ENCODE peak calls at places on chromosomes 1 and 21, in four cellular contexts. W is kidney, D is PC-3, J is gastrocnemius medialis. Q is an unnamed sample.

GRCh38 chr1:197174818-197175217 is 28.3 kb upstream of the ASPM start:
- DNase-seq in J (no peak), W (no peak), D (no peak), Q (no peak)

GRCh38 chr1:208577381-208577905 is 333.3 kb upstream of the PLXNA2 start:
- DNase-seq in W (no peak), D (no peak), J (no peak), Q (no peak)

GRCh38 chr1:243642936-243643335 is 207.1 kb downstream of the AKT3 start:
- DNase-seq in W (no peak), D (no peak), J (no peak), Q (no peak)

GRCh38 chr21:41722052-41723018 is 44.5 kb downstream of the RIPK4 start:
- DNase-seq in J (no peak), W (no peak), D (no peak), Q (no peak)

GRCh38 chr1:62022348-62022747 is 172.3 kb upstream of the L1TD1 start:
- DNase-seq in J (no peak), D (no peak), W (no peak), Q (no peak)

GRCh38 chr1:175131100-175131499 is 61.5 kb downstream of the KIAA0040 start:
- DNase-seq in W (no peak), J (no peak), D (no peak), Q (no peak)

GRCh38 chr21:25568230-25568629 is 39.1 kb downstream of the MRPL39 start:
- DNase-seq in J (no peak), D (no peak), W (peak), Q (peak)

GRCh38 chr1:147853391-147853790 is 49.2 kb upstream of the GJA8 start:
- DNase-seq in J (no peak), W (no peak), D (peak), Q (no peak)

GRCh38 chr1:23129846-23130245 is 38.8 kb downstream of the LUZP1 start:
- DNase-seq in W (no peak), J (no peak), D (peak), Q (no peak)

GRCh38 chr1:89576016-89576415 is 51.4 kb downstream of the LRRC8B start:
- DNase-seq in D (no peak), W (no peak), J (no peak), Q (no peak)

GRCh38 chr1:221994274-221994698 is 252.4 kb upstream of the DUSP10 start:
- DNase-seq in J (no peak), W (no peak), D (peak), Q (no peak)

GRCh38 chr1:6336946-6337622 is 56.5 kb downstream of the ACOT7 start:
- DNase-seq in J (no peak), D (no peak), W (no peak), Q (no peak)

GRCh38 chr1:147641695-147642592 is 28.4 kb downstream of the ACP6 start:
- DNase-seq in J (peak), W (no peak), D (peak), Q (no peak)

GRCh38 chr1:53381790-53382401 is 54.0 kb upstream of the LRP8 start:
- DNase-seq in J (no peak), D (peak), W (peak), Q (peak)

GRCh38 chr1:41152622-41153044 is 89.5 kb downstream of the SCMH1 start:
- DNase-seq in W (no peak), D (peak), J (no peak), Q (peak)

GRCh38 chr21:33403786-33404571 is 766 bp downstream of the IFNGR2 start:
- DNase-seq in W (peak), D (peak), J (no peak), Q (no peak)

GRCh38 chr1:207896547-207896946 is 14.4 kb downstream of the CD34 start:
- DNase-seq in J (no peak), D (no peak), W (no peak), Q (no peak)

GRCh38 chr1:197423006-197423405 is 155.0 kb downstream of the CRB1 start:
- DNase-seq in D (peak), W (no peak), J (no peak), Q (no peak)

GRCh38 chr1:228344631-228345072 is 62.0 kb downstream of the TRIM11 start:
- DNase-seq in D (peak), J (peak), W (peak), Q (no peak)

GRCh38 chr1:245092638-245092976 is 62.2 kb upstream of the KIF26B start:
- DNase-seq in D (no peak), W (no peak), J (no peak), Q (no peak)

GRCh38 chr1:52424238-52424637 is 19.8 kb downstream of the PRPF38A start:
- DNase-seq in W (no peak), J (no peak), D (no peak), Q (no peak)

GRCh38 chr1:42926235-42926869 is 32.3 kb downstream of the SLC2A1 start:
- DNase-seq in D (no peak), W (no peak), J (no peak), Q (no peak)

GRCh38 chr1:97668945-97669344 is 251.9 kb downstream of the DPYD start:
- DNase-seq in J (no peak), W (no peak), D (peak), Q (no peak)

GRCh38 chr21:40054403-40054802 is 187.2 kb downstream of the PCP4 start:
- DNase-seq in D (peak), W (peak), J (no peak), Q (no peak)

GRCh38 chr1:110743397-110743796 is 68.7 kb upstream of the KCNA3 start:
- DNase-seq in J (no peak), D (no peak), W (no peak), Q (no peak)

GRCh38 chr21:42560517-42561179 is 47.0 kb downstream of the SLC37A1 start:
- DNase-seq in W (peak), D (no peak), J (no peak), Q (no peak)

GRCh38 chr1:195909061-195909460 is 699.2 kb downstream of the KCNT2 start:
- DNase-seq in W (no peak), D (no peak), J (no peak), Q (no peak)

GRCh38 chr1:103788377-103788776 is 38.7 kb downstream of the AMY1C start:
- DNase-seq in W (no peak), J (no peak), D (peak), Q (no peak)

GRCh38 chr1:30111431-30111830 is 612.0 kb downstream of the MATN1 start:
- DNase-seq in W (peak), D (peak), J (no peak), Q (no peak)

GRCh38 chr1:20167126-20167525 is 18.8 kb upstream of the UBXN10 start:
- DNase-seq in W (peak), J (no peak), D (no peak), Q (no peak)

DNA sequence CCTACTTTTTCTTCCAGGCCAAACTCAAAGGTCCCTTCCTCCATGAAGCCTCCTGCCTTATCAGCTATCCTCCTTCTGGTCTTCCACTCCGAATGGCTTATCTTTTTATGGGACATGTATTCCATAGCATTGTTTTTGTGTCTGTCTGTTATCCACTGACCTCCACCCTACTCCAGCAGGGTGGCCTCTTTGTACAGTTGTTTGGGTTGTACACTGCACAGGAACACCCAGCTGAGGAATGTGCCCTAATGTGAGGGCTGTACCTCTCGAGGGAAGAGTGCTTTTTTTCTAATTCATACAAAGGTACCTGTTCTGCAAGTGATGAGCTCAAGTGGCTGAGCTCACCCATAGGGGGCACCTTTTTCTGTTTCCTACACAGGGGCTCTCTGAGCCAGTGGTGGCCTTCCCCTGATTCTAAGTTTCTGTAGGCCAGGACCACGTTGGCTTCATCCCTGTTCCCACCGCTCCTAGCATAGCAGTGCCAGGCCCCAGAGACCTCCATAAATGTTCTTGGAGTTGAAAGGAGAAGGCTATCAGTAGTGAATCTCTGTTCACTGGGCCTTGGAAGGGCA is 108.2 kb downstream of the FOXD2 start:
- DNase-seq in D (no peak), W (no peak), J (no peak), Q (no peak)
- TF ChIP-seq CTCF in D (no peak), W (no peak), J (no peak), Q (no peak)

DNA sequence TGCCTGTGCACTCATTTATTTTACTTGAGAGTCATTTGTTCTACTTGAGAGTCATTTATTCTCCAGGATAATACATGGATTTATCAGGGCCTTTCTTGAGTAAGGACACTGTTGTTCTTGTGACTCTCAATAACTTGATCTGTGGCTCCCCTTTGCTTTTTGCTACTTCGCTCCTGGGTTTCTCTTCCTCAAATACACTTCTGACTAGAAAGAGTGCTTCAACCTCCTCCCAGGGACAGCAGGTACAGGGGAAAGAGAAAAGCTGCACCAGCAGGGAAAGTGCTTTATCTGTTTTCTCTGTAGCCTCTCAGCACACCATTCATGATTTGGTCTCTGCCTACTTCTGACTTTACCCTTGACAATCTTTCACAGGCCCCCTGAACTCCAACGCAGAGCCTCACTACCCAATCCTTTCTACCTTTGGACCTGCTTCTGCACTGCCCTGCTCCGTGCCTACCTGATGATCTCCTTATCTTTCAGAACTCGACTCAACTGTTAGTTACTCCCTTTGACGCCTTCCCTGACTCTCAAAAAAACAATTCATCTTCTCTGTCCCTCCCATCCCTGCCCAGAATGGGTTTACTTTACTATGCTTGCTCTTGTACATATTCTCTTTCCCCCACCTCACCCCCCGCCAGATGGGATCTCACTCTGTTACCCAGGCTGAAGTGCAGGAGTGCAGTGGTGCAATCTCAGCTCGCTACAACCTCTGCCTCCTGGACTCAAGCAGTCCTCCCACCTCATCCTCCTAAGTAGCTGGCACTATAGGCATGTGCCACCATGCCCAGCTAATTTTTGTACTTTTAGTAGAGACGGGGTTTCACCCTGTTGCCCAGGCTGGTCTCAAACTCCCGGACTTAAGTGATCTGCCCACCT is 15.6 kb upstream of the PIGM start:
- DNase-seq in W (no peak), D (no peak), J (no peak), Q (no peak)
- H3K4me3 ChIP-seq in W (no peak), D (no peak), J (no peak), Q (no peak)

DNA sequence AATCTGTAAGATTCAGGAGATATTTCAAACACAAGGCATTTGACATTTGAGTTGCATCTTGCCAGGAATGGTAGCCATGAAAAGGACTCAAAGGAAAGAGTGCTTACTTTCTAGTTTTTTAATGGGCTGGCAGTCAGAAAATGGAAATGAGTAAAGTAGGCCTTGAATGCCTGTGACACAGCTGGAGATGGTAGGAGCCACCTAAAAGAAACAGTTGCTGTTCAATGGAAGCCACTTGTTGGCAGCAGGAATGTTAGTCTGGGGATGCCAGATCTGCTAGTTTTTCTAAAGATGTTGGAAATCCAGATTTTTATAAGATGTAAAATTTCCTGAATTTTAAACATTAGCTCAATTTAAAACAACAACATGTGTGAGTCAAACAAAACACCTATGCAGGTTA is 43.6 kb downstream of the CACHD1 start:
- DNase-seq in D (no peak), W (no peak), J (no peak), Q (no peak)
- TF ChIP-seq CTCF in D (no peak), W (no peak), J (no peak), Q (no peak)

DNA sequence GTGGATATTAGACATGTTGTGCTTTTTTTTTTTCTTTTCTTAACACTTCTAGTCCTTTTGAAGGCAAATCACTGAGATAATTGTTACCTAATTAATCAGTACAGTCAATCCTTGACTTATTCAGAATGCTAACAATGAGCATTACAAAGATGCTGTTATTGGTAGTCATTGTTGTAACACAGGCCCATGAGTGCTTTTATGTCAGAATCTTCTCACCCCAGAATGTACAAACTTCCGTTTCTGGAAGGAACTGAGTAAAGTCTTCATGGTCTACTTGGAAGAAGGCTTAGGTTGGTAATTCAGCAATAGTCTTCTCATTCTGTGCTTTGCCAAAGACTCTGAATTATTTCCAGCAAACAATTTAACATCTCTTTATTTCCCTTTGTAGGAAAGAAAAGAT is 3.1 kb downstream of the KCNK1 start:
- DNase-seq in D (no peak), J (no peak), W (no peak), Q (no peak)
- H3K4me3 ChIP-seq in D (peak), J (no peak), W (no peak), Q (no peak)

GRCh38 chr1:3119748-3120524 is 50.9 kb downstream of the PRDM16 start:
- DNase-seq in W (no peak), D (no peak), J (no peak), Q (no peak)
- TF ChIP-seq CTCF in W (no peak), D (peak), J (no peak), Q (no peak)

DNA sequence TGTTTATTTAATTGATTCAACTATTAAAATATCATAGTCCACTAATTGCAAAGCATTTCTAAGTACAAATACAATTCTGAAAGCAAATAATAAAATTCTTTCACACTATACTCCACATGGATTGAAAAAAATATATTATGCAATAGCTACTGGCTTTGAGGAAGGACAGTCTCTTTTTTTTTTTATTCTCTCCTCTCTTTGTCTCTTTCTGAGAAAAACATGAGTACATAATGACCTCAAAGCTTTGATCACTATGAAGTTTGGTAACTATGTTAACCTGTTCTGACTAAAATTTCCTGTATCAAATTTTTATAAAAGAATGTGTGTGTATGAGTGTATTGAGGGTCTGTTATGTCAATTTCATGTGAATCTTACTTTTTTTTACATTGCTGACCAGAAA is 96.2 kb downstream of the RGS2 start:
- DNase-seq in J (no peak), W (no peak), D (no peak), Q (no peak)
- H3K4me3 ChIP-seq in J (no peak), W (no peak), D (no peak), Q (no peak)

DNA sequence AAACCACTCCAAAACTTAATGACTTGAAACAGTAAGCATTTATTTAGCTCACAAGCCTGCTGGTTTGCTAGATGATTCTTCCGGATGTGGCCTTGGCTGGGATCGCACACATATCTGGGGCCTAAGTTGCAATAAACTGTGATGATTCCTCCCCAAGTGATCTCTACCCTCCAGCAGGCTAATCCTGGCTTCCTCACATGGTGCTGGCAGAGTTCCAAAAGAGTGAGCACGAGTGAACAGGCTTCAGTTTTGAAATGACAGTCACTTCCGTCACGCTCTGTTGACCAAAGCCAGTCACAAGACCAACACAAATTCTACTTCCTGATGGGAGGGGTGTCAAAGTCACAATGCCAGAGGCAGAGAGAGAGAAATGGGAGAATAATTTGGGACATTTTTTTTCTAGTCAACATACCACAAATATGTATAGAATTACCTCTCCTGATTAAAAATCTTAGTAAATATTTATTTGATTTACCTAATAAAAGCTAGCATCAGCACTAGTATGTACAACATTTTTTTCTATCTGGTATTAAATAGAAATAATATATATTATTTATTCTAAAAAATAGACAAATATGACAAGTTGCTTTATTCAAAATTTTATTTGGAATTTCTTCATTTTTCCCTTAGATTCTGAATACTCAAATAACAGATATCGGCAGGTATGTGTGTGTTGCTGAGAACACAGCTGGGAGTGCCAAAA is 292.7 kb downstream of the TPR start:
- DNase-seq in J (peak), W (peak), D (peak), Q (no peak)
- TF ChIP-seq CTCF in J (no peak), W (no peak), D (no peak), Q (no peak)

GRCh38 chr1:67768480-67768879 is 64.8 kb downstream of the GNG12 start:
- DNase-seq in W (no peak), D (no peak), J (no peak), Q (no peak)

GRCh38 chr1:67764674-67765073 is 68.6 kb downstream of the GNG12 start:
- DNase-seq in D (no peak), W (no peak), J (no peak), Q (no peak)

GRCh38 chr1:67769633-67770256 is 63.5 kb downstream of the GNG12 start:
- DNase-seq in W (no peak), J (no peak), D (no peak), Q (no peak)

GRCh38 chr1:67767103-67767502 is 66.2 kb downstream of the GNG12 start:
- DNase-seq in J (no peak), D (no peak), W (no peak), Q (no peak)

DNA sequence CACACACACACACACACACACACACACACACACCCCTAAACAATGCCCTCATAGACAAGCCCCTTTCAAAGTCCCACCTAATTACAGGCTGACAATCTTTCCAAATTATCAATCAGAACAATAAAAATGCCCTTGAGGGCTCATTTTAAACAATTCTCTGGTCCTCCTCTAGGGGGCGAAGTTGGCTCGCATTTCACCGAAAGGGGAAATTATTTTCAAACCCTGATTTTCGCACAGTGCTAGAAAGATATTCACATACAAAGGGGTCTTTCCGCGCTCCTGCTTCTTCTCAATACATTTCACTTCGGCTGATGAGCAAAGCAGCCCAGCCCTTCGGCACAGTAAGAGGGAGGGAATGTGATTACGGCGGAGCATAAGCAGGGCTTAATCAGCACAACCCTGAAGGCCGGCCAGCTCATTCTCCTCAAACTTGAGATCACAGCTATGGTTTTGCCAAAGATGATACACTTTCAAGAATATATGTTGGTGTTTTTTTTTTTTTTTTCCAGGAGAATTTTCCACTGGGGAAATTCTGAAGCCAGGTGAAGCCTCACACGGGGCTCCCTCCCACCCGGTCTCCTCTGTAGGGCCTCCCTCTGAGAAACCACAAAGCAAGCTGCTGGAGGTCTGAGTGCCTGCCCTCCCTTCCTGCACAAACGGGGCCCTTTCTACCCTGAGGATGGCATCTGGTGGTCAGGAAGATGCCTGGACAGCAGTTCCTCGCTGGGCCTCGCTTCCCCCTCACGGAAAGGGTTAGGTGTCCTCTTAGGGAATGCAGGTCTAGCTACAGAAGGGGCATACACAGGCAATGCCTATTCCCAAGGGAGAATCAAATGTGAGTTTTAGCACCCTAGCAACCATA is 66.9 kb downstream of the GNG12 start:
- DNase-seq in W (no peak), J (no peak), D (peak), Q (peak)
- H3K4me3 ChIP-seq in W (peak), J (no peak), D (peak), Q (peak)

GRCh38 chr21:20040768-20041167 is 957.4 kb upstream of the NCAM2 start:
- DNase-seq in W (no peak), D (peak), J (no peak), Q (no peak)
- TF ChIP-seq CTCF in W (no peak), D (peak), J (no peak), Q (no peak)

Q was measured in AG04450.